ENCODE peak calls at places on chromosomes 3 and 15, in four cellular contexts. One of them, this sample, is unnamed.
A peak's percentile ranks its signal among the peaks of the same experiment; 100 is the strongest.

GRCh38 chr15:40467260-40467615 is 3.5 kb upstream of the CHST14 start:
- DNase-seq in hepatocyte: no peak
- DNase-seq in PC-3: no peak
- DNase-seq in OCI-LY7: no peak
- DNase-seq in this sample: no peak

GRCh38 chr15:93165737-93166136 is 76.7 kb upstream of the RGMA start:
- DNase-seq in hepatocyte: no peak
- DNase-seq in PC-3: no peak
- DNase-seq in OCI-LY7: no peak
- DNase-seq in this sample: no peak

GRCh38 chr3:40847571-40847992 is 322.8 kb downstream of the ZNF621 start:
- DNase-seq in hepatocyte: peak; percentile 62
- DNase-seq in PC-3: peak; percentile 7
- DNase-seq in OCI-LY7: no peak
- DNase-seq in this sample: no peak

GRCh38 chr3:170357920-170358854 is 672 bp downstream of the SKIL start:
- DNase-seq in hepatocyte: peak; percentile 91
- DNase-seq in PC-3: peak; percentile 51
- DNase-seq in OCI-LY7: peak; percentile 80
- DNase-seq in this sample: peak; percentile 81

GRCh38 chr15:73994419-73994883 is at the start of gene PML:
- DNase-seq in hepatocyte: peak; percentile 97
- DNase-seq in PC-3: peak; percentile 92
- DNase-seq in OCI-LY7: peak; percentile 95
- DNase-seq in this sample: peak; percentile 96

GRCh38 chr15:65836665-65837064 is 32.6 kb upstream of the RAB11A start:
- DNase-seq in hepatocyte: no peak
- DNase-seq in PC-3: no peak
- DNase-seq in OCI-LY7: no peak
- DNase-seq in this sample: no peak

GRCh38 chr3:42509111-42509510 is 6.7 kb downstream of the VIPR1 start:
- DNase-seq in hepatocyte: no peak
- DNase-seq in PC-3: no peak
- DNase-seq in OCI-LY7: no peak
- DNase-seq in this sample: no peak

GRCh38 chr3:89488800-89489580 is 381.6 kb downstream of the EPHA3 start:
- DNase-seq in hepatocyte: no peak
- DNase-seq in PC-3: no peak
- DNase-seq in OCI-LY7: no peak
- DNase-seq in this sample: no peak

GRCh38 chr3:137148406-137148805 is 190.6 kb downstream of the IL20RB start:
- DNase-seq in hepatocyte: no peak
- DNase-seq in PC-3: no peak
- DNase-seq in OCI-LY7: no peak
- DNase-seq in this sample: no peak

GRCh38 chr15:52651114-52651513 is 28.1 kb downstream of the ATOSA start:
- DNase-seq in hepatocyte: no peak
- DNase-seq in PC-3: no peak
- DNase-seq in OCI-LY7: no peak
- DNase-seq in this sample: no peak

GRCh38 chr15:52653451-52653964 is 25.7 kb downstream of the ATOSA start:
- DNase-seq in hepatocyte: peak; percentile 11
- DNase-seq in PC-3: peak; percentile 83
- DNase-seq in OCI-LY7: no peak
- DNase-seq in this sample: no peak

GRCh38 chr15:52651868-52652267 is 27.3 kb downstream of the ATOSA start:
- DNase-seq in hepatocyte: peak; percentile 84
- DNase-seq in PC-3: peak; percentile 71
- DNase-seq in OCI-LY7: no peak
- DNase-seq in this sample: peak; percentile 71

GRCh38 chr15:52652984-52653383 is 26.2 kb downstream of the ATOSA start:
- DNase-seq in hepatocyte: peak; percentile 18
- DNase-seq in PC-3: peak; percentile 73
- DNase-seq in OCI-LY7: no peak
- DNase-seq in this sample: no peak

DNA sequence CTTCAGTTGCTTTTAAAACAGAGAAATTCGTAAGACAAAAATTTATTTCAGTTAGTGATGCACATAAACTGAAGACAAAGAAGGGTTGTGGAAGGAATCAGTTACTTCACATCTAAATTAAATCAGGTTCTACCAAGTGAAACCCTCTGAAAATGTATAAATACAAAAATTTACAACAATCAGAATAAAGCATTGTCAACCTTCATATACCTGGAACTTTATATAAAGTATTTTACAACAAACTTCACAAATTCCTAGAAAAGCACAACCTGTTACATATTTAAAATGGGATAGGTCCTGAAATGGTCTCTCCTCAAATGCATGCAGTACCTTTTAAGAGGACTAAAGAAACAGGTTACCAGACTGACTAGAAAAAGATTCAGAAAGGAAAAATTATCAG is 26.9 kb downstream of the ATOSA start:
- DNase-seq in hepatocyte: no peak
- DNase-seq in PC-3: no peak
- DNase-seq in OCI-LY7: no peak
- DNase-seq in this sample: no peak
- H3K4me3 ChIP-seq in hepatocyte: no peak overlapping the region
- H3K4me3 ChIP-seq in PC-3: peak overlapping the region; percentile 62
- H3K4me3 ChIP-seq in OCI-LY7: no peak overlapping the region
- H3K4me3 ChIP-seq in this sample: peak overlapping the region; percentile 54

GRCh38 chr3:157477441-157477840 is 25.8 kb downstream of the VEPH1 start:
- DNase-seq in hepatocyte: no peak
- DNase-seq in PC-3: no peak
- DNase-seq in OCI-LY7: no peak
- DNase-seq in this sample: no peak
- TF ChIP-seq EZH2phosphoT487 in hepatocyte: no peak
- TF ChIP-seq EZH2phosphoT487 in PC-3: no peak
- TF ChIP-seq EZH2phosphoT487 in OCI-LY7: no peak
- TF ChIP-seq EZH2phosphoT487 in this sample: no peak

GRCh38 chr15:58513008-58513407 is 81.2 kb downstream of the LIPC start:
- DNase-seq in hepatocyte: no peak
- DNase-seq in PC-3: no peak
- DNase-seq in OCI-LY7: no peak
- DNase-seq in this sample: no peak
- H3K4me3 ChIP-seq in hepatocyte: no peak overlapping the region
- H3K4me3 ChIP-seq in PC-3: no peak overlapping the region
- H3K4me3 ChIP-seq in OCI-LY7: no peak overlapping the region
- H3K4me3 ChIP-seq in this sample: no peak overlapping the region

GRCh38 chr3:20039082-20039764 is 1.0 kb upstream of the KAT2B start:
- DNase-seq in hepatocyte: no peak
- DNase-seq in PC-3: peak; percentile 20
- DNase-seq in OCI-LY7: peak; percentile 35
- DNase-seq in this sample: no peak

GRCh38 chr3:20040476-20041196 is 390 bp downstream of the KAT2B start:
- DNase-seq in hepatocyte: peak; percentile 90
- DNase-seq in PC-3: peak; percentile 59
- DNase-seq in OCI-LY7: peak; percentile 87
- DNase-seq in this sample: peak; percentile 78

GRCh38 chr3:20039765-20040475 is at the start of gene KAT2B:
- DNase-seq in hepatocyte: peak; percentile 91
- DNase-seq in PC-3: peak; percentile 74
- DNase-seq in OCI-LY7: peak; percentile 93
- DNase-seq in this sample: peak; percentile 92

GRCh38 chr3:20042331-20042730 is 2.1 kb downstream of the KAT2B start:
- DNase-seq in hepatocyte: no peak
- DNase-seq in PC-3: no peak
- DNase-seq in OCI-LY7: no peak
- DNase-seq in this sample: no peak

GRCh38 chr3:20041197-20041780 is 1.0 kb downstream of the KAT2B start:
- DNase-seq in hepatocyte: peak; percentile 87
- DNase-seq in PC-3: peak; percentile 77
- DNase-seq in OCI-LY7: peak; percentile 77
- DNase-seq in this sample: peak; percentile 80
- TF ChIP-seq EZH2phosphoT487 in hepatocyte: no peak
- TF ChIP-seq EZH2phosphoT487 in PC-3: no peak
- TF ChIP-seq EZH2phosphoT487 in OCI-LY7: no peak
- TF ChIP-seq EZH2phosphoT487 in this sample: no peak

DNA sequence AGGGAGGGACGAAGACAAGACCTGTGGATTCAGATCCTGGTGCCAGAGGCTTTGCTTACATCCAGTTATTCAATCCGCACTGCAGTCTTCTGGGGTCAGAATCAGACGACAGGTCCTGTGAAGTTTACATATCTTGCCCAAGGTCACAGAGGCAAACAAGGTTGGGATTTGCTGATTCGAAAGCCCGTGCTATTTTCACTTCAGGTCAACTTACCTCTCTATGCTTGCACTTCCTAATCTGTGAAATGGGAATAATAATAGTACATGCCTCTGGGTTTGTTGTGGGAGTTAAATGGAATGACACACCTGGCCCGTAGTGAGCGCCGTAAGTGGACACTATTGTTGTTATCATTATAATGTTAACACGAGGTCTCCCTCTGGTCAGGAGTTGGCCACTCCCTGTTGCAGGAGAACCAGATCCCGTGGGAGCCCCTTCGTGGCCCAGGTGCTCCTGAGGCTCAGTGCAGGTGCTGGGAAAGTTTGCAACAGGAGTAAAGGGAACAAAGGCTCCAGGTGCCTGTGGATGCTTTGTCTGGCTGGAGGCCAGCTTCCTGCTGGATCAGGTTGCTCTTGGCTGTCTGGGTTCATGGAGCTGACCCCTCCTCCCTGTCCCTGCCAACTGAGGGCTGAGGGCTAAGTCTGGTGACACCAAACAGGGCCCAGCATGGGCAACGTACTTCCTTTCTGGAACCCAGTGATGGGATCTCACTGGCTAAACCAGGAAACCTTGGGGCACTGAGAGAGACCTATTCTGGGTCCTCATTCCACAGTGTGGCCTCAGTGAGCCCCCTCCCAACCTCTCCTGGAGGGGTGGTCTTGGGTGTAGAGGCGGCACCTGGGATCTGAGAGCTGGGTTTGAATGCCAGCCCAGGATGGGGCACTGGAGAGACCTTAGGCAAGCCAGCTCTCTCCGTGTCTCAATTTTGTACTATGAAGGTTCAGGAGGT is 40.1 kb upstream of the SEMA4B start:
- DNase-seq in hepatocyte: peak; percentile 49
- DNase-seq in PC-3: peak; percentile 91
- DNase-seq in OCI-LY7: no peak
- DNase-seq in this sample: no peak
- H3K4me3 ChIP-seq in hepatocyte: no peak overlapping the region
- H3K4me3 ChIP-seq in PC-3: peak overlapping the region; percentile 33
- H3K4me3 ChIP-seq in OCI-LY7: no peak overlapping the region
- H3K4me3 ChIP-seq in this sample: no peak overlapping the region

GRCh38 chr15:78211189-78211921 is 23.0 kb downstream of the ACSBG1 start:
- DNase-seq in hepatocyte: no peak
- DNase-seq in PC-3: no peak
- DNase-seq in OCI-LY7: no peak
- DNase-seq in this sample: no peak
- TF ChIP-seq EZH2phosphoT487 in hepatocyte: no peak
- TF ChIP-seq EZH2phosphoT487 in PC-3: no peak
- TF ChIP-seq EZH2phosphoT487 in OCI-LY7: no peak
- TF ChIP-seq EZH2phosphoT487 in this sample: no peak

This sample was measured in SK-N-SH.